ENCODE peak calls at places on chromosomes 2 and 18, in five cellular contexts. Z is hepatocyte; D is GM20000; A is activated CD4-positive, alpha-beta memory T cell treated with anti-CD3 and anti-CD28 coated beads for 36 hours; C is cerebellum. W is an unnamed sample.
A peak's percentile ranks its signal among the peaks of the same experiment; 100 is the strongest.

GRCh38 chr18:49758263-49758610 is 55.1 kb downstream of the ACAA2 start:
- DNase-seq in Z (no peak), D (no peak), C (no peak), A (no peak), W (no peak)

GRCh38 chr2:232522014-232522854 is 2.0 kb downstream of the PRSS56 start:
- DNase-seq in A (peak; percentile 68), C (peak; percentile 80), Z (peak; percentile 71), D (peak; percentile 95), W (peak; percentile 74)

GRCh38 chr2:232761301-232761907 is 15.0 kb downstream of the KCNJ13 start:
- DNase-seq in C (peak; percentile 28), Z (peak; percentile 57), A (peak; percentile 37), D (peak; percentile 23), W (peak; percentile 47)

GRCh38 chr2:67567866-67568265 is 170.7 kb downstream of the ETAA1 start:
- DNase-seq in C (no peak), Z (no peak), A (no peak), D (no peak), W (no peak)

GRCh38 chr2:54579061-54579681 is 123.0 kb downstream of the SPTBN1 start:
- DNase-seq in D (no peak), C (no peak), A (no peak), Z (no peak), W (no peak)

GRCh38 chr2:184611221-184612085 is 13.1 kb downstream of the ZNF804A start:
- DNase-seq in A (no peak), D (no peak), Z (peak; percentile 29), C (no peak), W (no peak)

GRCh38 chr18:55280515-55280914 is 307.5 kb downstream of the TCF4 start:
- DNase-seq in C (no peak), D (no peak), A (no peak), Z (no peak), W (no peak)

GRCh38 chr2:207223051-207223450 is 57.3 kb upstream of the KLF7 start:
- DNase-seq in C (no peak), Z (no peak), D (peak; percentile 50), A (peak; percentile 56), W (peak; percentile 48)

GRCh38 chr2:14749869-14750268 is 117.4 kb downstream of the LRATD1 start:
- DNase-seq in D (no peak), A (no peak), C (no peak), Z (no peak), W (no peak)

GRCh38 chr2:223944166-223944703 is 900 bp downstream of the WDFY1 start:
- DNase-seq in A (peak; percentile 45), D (peak; percentile 41), C (peak; percentile 36), Z (peak; percentile 60), W (peak; percentile 51)

GRCh38 chr2:72827999-72828646 is 2.3 kb upstream of the EXOC6B start:
- DNase-seq in D (no peak), C (no peak), Z (peak; percentile 23), A (no peak), W (no peak)

GRCh38 chr2:104043864-104044263 is 810.1 kb upstream of the POU3F3 start:
- DNase-seq in Z (no peak), D (no peak), C (no peak), A (no peak), W (no peak)

GRCh38 chr2:45935791-45936622 is 284.5 kb downstream of the PRKCE start:
- DNase-seq in Z (peak; percentile 92), D (peak; percentile 79), A (peak; percentile 77), C (peak; percentile 89), W (peak; percentile 71)

GRCh38 chr2:239495175-239495574 is 94.4 kb upstream of the HDAC4 start:
- DNase-seq in A (no peak), C (no peak), Z (no peak), D (no peak), W (no peak)

GRCh38 chr18:3966985-3967856 is 487.9 kb downstream of the DLGAP1 start:
- DNase-seq in C (no peak), Z (peak; percentile 16), D (no peak), A (no peak), W (no peak)

GRCh38 chr18:36643016-36643415 is 185.8 kb downstream of the TPGS2 start:
- DNase-seq in C (no peak), A (no peak), D (no peak), Z (no peak), W (no peak)

GRCh38 chr2:26460613-26461031 is 17.3 kb downstream of the OTOF start:
- DNase-seq in C (no peak), Z (no peak), A (no peak), D (no peak), W (no peak)

GRCh38 chr2:207683438-207683837 is 28.0 kb upstream of the CCNYL1 start:
- DNase-seq in A (no peak), C (no peak), Z (peak; percentile 12), D (no peak), W (no peak)

GRCh38 chr18:58314284-58314683 is 270.3 kb downstream of the NEDD4L start:
- DNase-seq in D (no peak), C (peak; percentile 75), A (no peak), Z (peak; percentile 80), W (no peak)

GRCh38 chr2:25115902-25116301 is 52.5 kb downstream of the POMC start:
- DNase-seq in Z (peak; percentile 30), D (no peak), C (no peak), A (no peak), W (no peak)

GRCh38 chr2:127647242-127648190 is 1.6 kb downstream of the GPR17 start:
- DNase-seq in Z (no peak), D (no peak), C (no peak), A (no peak), W (no peak)

GRCh38 chr2:215772003-215772402 is 241.3 kb downstream of the MREG start:
- DNase-seq in D (no peak), C (no peak), A (no peak), Z (peak; percentile 16), W (no peak)

GRCh38 chr18:598053-598665 is 1.4 kb downstream of the CLUL1 start:
- DNase-seq in A (no peak), C (no peak), D (no peak), Z (no peak), W (no peak)

GRCh38 chr2:9830685-9831410 is 12.4 kb upstream of the TAF1B start:
- DNase-seq in D (no peak), A (no peak), Z (no peak), C (no peak), W (no peak)

W was measured in activated CD8-positive, alpha-beta T cell treated with anti-CD3 and anti-CD28 coated beads for 36 hours.